ENCODE peak calls at places on chromosomes 4 and X, in six cellular contexts. G, R, P, K, F and Y are unnamed samples.
A peak's percentile ranks its signal among the peaks of the same experiment; 100 is the strongest.

GRCh38 chr4:184693056-184693455 is 40.8 kb downstream of the CENPU start:
- DNase-seq in P (no peak), F (no peak), G (peak; percentile 68), R (no peak), K (no peak), Y (no peak)

GRCh38 chrX:136764206-136764605 is 16.5 kb downstream of the ARHGEF6 start:
- DNase-seq in R (no peak), K (no peak), F (no peak), P (no peak), G (no peak), Y (no peak)

GRCh38 chr4:55866973-55867574 is 13.6 kb downstream of the EXOC1 start:
- DNase-seq in F (peak; percentile 80), R (peak; percentile 48), P (no peak), K (peak; percentile 29), G (peak; percentile 81), Y (no peak)

GRCh38 chr4:41622816-41623215 is 84.9 kb downstream of the LIMCH1 start:
- DNase-seq in P (no peak), G (no peak), F (no peak), K (no peak), R (no peak), Y (no peak)

GRCh38 chrX:82556588-82556987 is 951.5 kb upstream of the POU3F4 start:
- DNase-seq in F (no peak), G (no peak), R (no peak), K (no peak), P (no peak), Y (no peak)

GRCh38 chr4:73137121-73137520 is 67.6 kb upstream of the COX18 start:
- DNase-seq in G (no peak), P (no peak), R (no peak), F (no peak), K (no peak), Y (no peak)

GRCh38 chrX:68286076-68286475 is 147.2 kb downstream of the OPHN1 start:
- DNase-seq in F (no peak), P (no peak), K (no peak), R (no peak), G (no peak), Y (no peak)

GRCh38 chr4:153704522-153704921 is 20.4 kb downstream of the TLR2 start:
- DNase-seq in R (no peak), K (no peak), P (no peak), G (no peak), F (no peak), Y (no peak)

GRCh38 chrX:20267924-20268701 is 1.4 kb upstream of the RPS6KA3 start:
- DNase-seq in G (peak; percentile 63), K (no peak), F (no peak), P (peak; percentile 42), R (no peak), Y (peak; percentile 84)

GRCh38 chr4:3123201-3123671 is 48.8 kb downstream of the HTT start:
- DNase-seq in F (peak; percentile 61), P (no peak), G (peak; percentile 68), K (no peak), R (no peak), Y (no peak)
- H3K27ac ChIP-seq in F (peak overlapping the region; percentile 54), P (peak overlapping the region; percentile 33), G (peak overlapping the region; percentile 57), K (peak overlapping the region; percentile 72), R (no peak overlapping the region), Y (peak overlapping the region; percentile 75)

DNA sequence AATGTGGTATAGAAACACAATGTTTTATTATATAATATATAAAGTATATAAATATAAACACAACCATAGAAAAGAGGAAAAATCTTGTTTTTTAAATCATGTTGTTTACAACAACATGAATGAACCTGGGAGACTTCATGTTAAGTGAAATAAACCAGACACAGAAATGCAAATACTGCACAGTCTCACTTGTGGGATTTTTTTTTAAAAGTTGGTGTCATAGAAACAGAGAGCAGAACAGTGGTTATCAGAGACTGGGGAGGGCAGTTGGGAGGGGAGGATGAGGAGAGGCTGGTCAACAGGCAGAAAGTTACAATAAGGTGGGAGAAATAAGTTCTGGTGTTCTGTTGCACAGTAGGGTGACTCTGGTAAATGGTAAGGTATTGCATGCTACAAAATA is 57.1 kb downstream of the FREM3 start:
- DNase-seq in K (no peak), R (no peak), F (no peak), P (no peak), G (no peak), Y (no peak)
- H3K27ac ChIP-seq in K (no peak overlapping the region), R (no peak overlapping the region), F (no peak overlapping the region), P (no peak overlapping the region), G (no peak overlapping the region), Y (no peak overlapping the region)

DNA sequence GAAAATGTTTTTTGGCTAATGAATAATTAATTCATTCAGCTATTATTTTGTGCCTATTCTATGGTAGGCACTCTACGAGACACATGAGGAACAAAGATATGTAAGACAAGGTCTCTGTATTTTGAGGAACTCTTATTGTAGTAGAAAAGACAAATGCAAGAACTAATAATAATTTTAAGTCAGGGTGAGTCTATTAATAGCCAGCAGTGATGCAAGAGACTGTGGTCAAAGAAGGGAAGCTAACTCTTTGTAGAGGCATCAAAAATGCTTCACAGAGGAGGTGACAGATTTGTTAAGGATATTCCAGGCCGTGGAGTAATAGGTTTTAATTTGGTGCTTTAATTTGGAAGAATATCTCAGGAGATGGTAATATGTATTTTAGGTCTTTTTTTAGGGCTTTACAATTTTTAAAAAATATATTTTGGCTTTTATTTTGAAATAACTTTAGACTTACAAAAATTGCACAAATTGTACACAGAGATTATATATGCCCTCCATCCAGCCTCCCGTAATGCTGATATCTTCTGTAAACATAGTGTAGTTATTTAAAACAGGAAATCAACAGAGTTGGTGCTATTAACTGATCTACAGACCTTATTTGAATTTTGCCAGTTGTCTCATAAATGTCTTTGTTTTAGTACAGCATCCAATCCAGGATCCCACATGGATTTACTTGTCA is 48.1 kb downstream of the DCLK2 start:
- DNase-seq in P (no peak), F (peak; percentile 59), R (no peak), G (peak; percentile 70), K (no peak), Y (no peak)
- H3K27ac ChIP-seq in P (no peak overlapping the region), F (peak overlapping the region; percentile 18), R (no peak overlapping the region), G (no peak overlapping the region), K (no peak overlapping the region), Y (no peak overlapping the region)

GRCh38 chrX:33726281-33727160 is 405.6 kb downstream of the FAM47A start:
- DNase-seq in G (no peak), K (no peak), F (no peak), P (no peak), R (no peak), Y (no peak)

GRCh38 chrX:33721927-33722326 is 410.2 kb downstream of the FAM47A start:
- DNase-seq in G (no peak), F (no peak), P (no peak), R (no peak), K (no peak), Y (no peak)

GRCh38 chrX:33725556-33726232 is 406.4 kb downstream of the FAM47A start:
- DNase-seq in R (no peak), K (peak; percentile 0), P (no peak), G (no peak), F (no peak), Y (no peak)
- H3K27ac ChIP-seq in R (no peak overlapping the region), K (no peak overlapping the region), P (peak overlapping the region; percentile 76), G (no peak overlapping the region), F (no peak overlapping the region), Y (no peak overlapping the region)